ENCODE peak calls at places on chromosome 11, in ten cellular contexts. E is lower lobe of right lung; L is esophagus squamous epithelium; S is A549; V is CD4-positive, alpha-beta T cell; P is RWPE1; F is WERI-Rb-1; D is Peyer's patch; J is prostate gland; T is nephron progenitor cell. M is an unnamed sample.
A peak's percentile ranks its signal among the peaks of the same experiment; 100 is the strongest.

GRCh38 chr11:111461460-111462240 is 50.5 kb downstream of the BTG4 start:
- DNase-seq in E (no peak), L (no peak), S (no peak), V (no peak), P (no peak), F (no peak), D (no peak), J (no peak), T (no peak), M (no peak)

GRCh38 chr11:117071344-117071787 is 26.9 kb downstream of the SIK3 start:
- DNase-seq in E (no peak), L (no peak), S (peak; percentile 89), V (no peak), P (no peak), F (no peak), D (no peak), J (peak; percentile 91), T (no peak), M (no peak)

GRCh38 chr11:21301981-21302380 is 632.6 kb downstream of the NELL1 start:
- DNase-seq in E (no peak), L (no peak), S (no peak), V (no peak), P (no peak), F (no peak), D (no peak), J (no peak), T (no peak), M (no peak)

GRCh38 chr11:77175021-77175842 is 47.2 kb downstream of the MYO7A start:
- DNase-seq in E (no peak), L (no peak), S (no peak), V (no peak), P (no peak), F (no peak), D (no peak), J (no peak), T (no peak), M (no peak)

GRCh38 chr11:74269161-74269809 is 42.2 kb downstream of the P4HA3 start:
- DNase-seq in E (no peak), L (no peak), S (peak; percentile 78), V (peak; percentile 1), P (no peak), F (no peak), D (no peak), J (no peak), T (no peak), M (no peak)

GRCh38 chr11:2525166-2525861 is 80.5 kb downstream of the KCNQ1 start:
- DNase-seq in E (peak; percentile 41), L (no peak), S (no peak), V (no peak), P (no peak), F (peak; percentile 6), D (peak; percentile 52), J (no peak), T (peak; percentile 4), M (no peak)

GRCh38 chr11:19577849-19578619 is 134.6 kb upstream of the NAV2 start:
- DNase-seq in E (no peak), L (no peak), S (no peak), V (no peak), P (no peak), F (no peak), D (no peak), J (peak; percentile 58), T (no peak), M (no peak)

GRCh38 chr11:62612366-62613274 is at the start of the genes EML3 and ROM1:
- DNase-seq in E (peak; percentile 92), L (peak; percentile 58), S (peak; percentile 88), V (peak; percentile 88), P (peak; percentile 88), F (peak; percentile 92), D (peak; percentile 89), J (peak; percentile 76), T (peak; percentile 96), M (no peak)

GRCh38 chr11:9103542-9104276 is 12.3 kb upstream of the SCUBE2 start:
- DNase-seq in E (no peak), L (no peak), S (peak; percentile 16), V (no peak), P (no peak), F (no peak), D (no peak), J (peak; percentile 51), T (no peak), M (no peak)
- TF ChIP-seq CTCF in E (no peak), L (no peak), S (no peak), V (no peak), P (no peak), F (no peak), D (no peak), J (no peak), T (no peak), M (no peak)

GRCh38 chr11:35618497-35619029 is 303 bp downstream of the FJX1 start:
- DNase-seq in E (peak; percentile 49), L (no peak), S (no peak), V (no peak), P (peak; percentile 55), F (peak; percentile 30), D (peak; percentile 56), J (no peak), T (no peak), M (no peak)

GRCh38 chr11:35621620-35622019 is 3.4 kb downstream of the FJX1 start:
- DNase-seq in E (no peak), L (no peak), S (no peak), V (no peak), P (no peak), F (no peak), D (no peak), J (no peak), T (no peak), M (no peak)

GRCh38 chr11:35622070-35622469 is 3.8 kb downstream of the FJX1 start:
- DNase-seq in E (no peak), L (no peak), S (no peak), V (no peak), P (peak; percentile 78), F (no peak), D (no peak), J (peak; percentile 53), T (no peak), M (no peak)

GRCh38 chr11:35619030-35619753 is 932 bp downstream of the FJX1 start:
- DNase-seq in E (peak; percentile 50), L (no peak), S (peak; percentile 77), V (no peak), P (peak; percentile 33), F (peak; percentile 36), D (peak; percentile 49), J (no peak), T (peak; percentile 57), M (no peak)

GRCh38 chr11:35619754-35620640 is 1.7 kb downstream of the FJX1 start:
- DNase-seq in E (peak; percentile 46), L (no peak), S (peak; percentile 18), V (no peak), P (peak; percentile 34), F (peak; percentile 36), D (peak; percentile 46), J (no peak), T (peak; percentile 74), M (no peak)
- TF ChIP-seq CTCF in E (no peak), L (no peak), S (no peak), V (no peak), P (no peak), F (peak; percentile 25), D (no peak), J (no peak), T (no peak), M (no peak)

GRCh38 chr11:119681537-119681936 is 47.5 kb downstream of the NECTIN1 start:
- DNase-seq in E (no peak), L (no peak), S (no peak), V (no peak), P (no peak), F (no peak), D (no peak), J (no peak), T (no peak), M (no peak)
- TF ChIP-seq CTCF in E (no peak), L (no peak), S (no peak), V (no peak), P (no peak), F (peak; percentile 64), D (peak; percentile 38), J (peak; percentile 35), T (no peak), M (peak; percentile 45)

GRCh38 chr11:119706029-119706428 is 23.0 kb downstream of the NECTIN1 start:
- DNase-seq in E (no peak), L (no peak), S (no peak), V (no peak), P (no peak), F (no peak), D (no peak), J (no peak), T (no peak), M (no peak)

GRCh38 chr11:119705362-119705761 is 23.6 kb downstream of the NECTIN1 start:
- DNase-seq in E (no peak), L (no peak), S (no peak), V (no peak), P (no peak), F (no peak), D (no peak), J (no peak), T (no peak), M (no peak)

GRCh38 chr11:119709171-119709570 is 19.8 kb downstream of the NECTIN1 start:
- DNase-seq in E (no peak), L (no peak), S (no peak), V (no peak), P (no peak), F (no peak), D (no peak), J (no peak), T (no peak), M (no peak)

GRCh38 chr11:119704849-119705248 is 24.2 kb downstream of the NECTIN1 start:
- DNase-seq in E (no peak), L (no peak), S (no peak), V (no peak), P (no peak), F (no peak), D (no peak), J (no peak), T (no peak), M (no peak)

GRCh38 chr11:119706887-119707286 is 22.1 kb downstream of the NECTIN1 start:
- DNase-seq in E (no peak), L (no peak), S (no peak), V (no peak), P (no peak), F (peak; percentile 53), D (no peak), J (no peak), T (no peak), M (no peak)
- TF ChIP-seq CTCF in E (peak; percentile 5), L (no peak), S (no peak), V (no peak), P (peak; percentile 8), F (peak; percentile 59), D (no peak), J (no peak), T (peak; percentile 14), M (peak; percentile 38)

M was measured in keratinocyte.